ENCODE peak calls at places on chromosomes 2 and 18, in eight cellular contexts. K is heart left ventricle; S is tibial nerve; R is left ventricle myocardium inferior; P is CD4-positive, alpha-beta T cell; Q is naive thymus-derived CD4-positive, alpha-beta T cell; C is uterus; W is pancreas. U is an unnamed sample.

GRCh38 chr2:239275871-239276812 is 124.7 kb downstream of the HDAC4 start:
- DNase-seq in C (peak), Q (no peak), P (no peak), S (no peak), K (peak), W (no peak), R (peak), U (peak)

GRCh38 chr2:28206786-28207185 is 185.9 kb upstream of the FOSL2 start:
- DNase-seq in K (no peak), Q (no peak), C (no peak), W (no peak), S (no peak), R (no peak), P (no peak), U (no peak)

GRCh38 chr2:15984367-15985255 is 44.3 kb downstream of the MYCN start:
- DNase-seq in P (no peak), C (no peak), R (peak), Q (no peak), W (no peak), S (no peak), K (no peak), U (no peak)

GRCh38 chr2:101754613-101755012 is 57.1 kb downstream of the MAP4K4 start:
- DNase-seq in C (no peak), W (no peak), P (no peak), K (no peak), R (no peak), Q (no peak), S (no peak), U (no peak)

GRCh38 chr18:53757346-53757745 is 467.1 kb downstream of the MBD2 start:
- DNase-seq in K (no peak), C (no peak), W (no peak), R (no peak), Q (no peak), S (no peak), P (no peak), U (no peak)

GRCh38 chr2:126655500-126656310 is at the start of gene GYPC:
- DNase-seq in Q (peak), W (peak), R (peak), K (peak), S (peak), C (peak), P (no peak), U (peak)

GRCh38 chr2:240712121-240712520 is 20.5 kb downstream of the AQP12A start:
- DNase-seq in W (peak), K (no peak), Q (no peak), P (no peak), C (no peak), S (no peak), R (no peak), U (no peak)

GRCh38 chr2:73020657-73021370 is 50.7 kb downstream of the SFXN5 start:
- DNase-seq in W (no peak), P (no peak), Q (no peak), K (no peak), S (no peak), C (no peak), R (no peak), U (no peak)

GRCh38 chr2:108612514-108613183 is 78.4 kb downstream of the LIMS1 start:
- DNase-seq in W (no peak), P (peak), K (no peak), R (no peak), C (no peak), S (no peak), Q (no peak), U (no peak)

GRCh38 chr18:9804517-9805104 is 81.2 kb upstream of the TXNDC2 start:
- DNase-seq in K (peak), S (no peak), C (no peak), R (no peak), W (no peak), P (no peak), Q (no peak), U (no peak)

GRCh38 chr2:119517433-119517832 is 6.8 kb downstream of the SCTR start:
- DNase-seq in P (peak), W (peak), R (peak), S (no peak), Q (no peak), K (peak), C (no peak), U (no peak)

GRCh38 chr2:128090909-128091690 is at the start of gene UGGT1:
- DNase-seq in C (peak), Q (peak), K (peak), S (peak), P (peak), W (peak), R (peak), U (peak)

GRCh38 chr2:119431155-119431975 is at the start of gene TMEM37:
- DNase-seq in W (peak), K (peak), C (peak), S (no peak), R (peak), Q (no peak), P (no peak), U (peak)

GRCh38 chr18:79367989-79368388 is 27.7 kb upstream of the NFATC1 start:
- DNase-seq in C (no peak), P (no peak), R (no peak), S (no peak), K (no peak), W (no peak), Q (no peak), U (peak)

GRCh38 chr2:73925033-73925704 is 1.5 kb upstream of the DGUOK start:
- DNase-seq in C (no peak), S (no peak), W (no peak), Q (no peak), K (no peak), R (no peak), P (no peak), U (no peak)

GRCh38 chr2:120820263-120820884 is 84.7 kb downstream of the GLI2 start:
- DNase-seq in P (no peak), S (no peak), R (no peak), Q (no peak), W (no peak), K (no peak), C (peak), U (peak)

GRCh38 chr2:120850551-120850950 is 114.9 kb downstream of the GLI2 start:
- DNase-seq in S (no peak), C (no peak), R (no peak), P (no peak), K (no peak), Q (no peak), W (no peak), U (no peak)

GRCh38 chr2:206158563-206159345 is 490 bp downstream of the NDUFS1 start:
- DNase-seq in C (no peak), S (no peak), Q (no peak), K (no peak), R (no peak), W (no peak), P (no peak), U (no peak)

GRCh38 chr2:71333619-71334018 is 2.0 kb downstream of the ZNF638 start:
- DNase-seq in R (no peak), K (no peak), W (no peak), C (no peak), S (no peak), P (no peak), Q (no peak), U (no peak)

GRCh38 chr18:10404148-10404547 is 50.3 kb upstream of the APCDD1 start:
- DNase-seq in S (no peak), Q (no peak), P (no peak), K (no peak), R (no peak), W (no peak), C (no peak), U (peak)

GRCh38 chr2:46980786-46981583 is 65.4 kb upstream of the MCFD2 start:
- DNase-seq in Q (no peak), C (no peak), P (no peak), S (no peak), K (peak), R (no peak), W (no peak), U (no peak)

GRCh38 chr2:9638532-9638931 is 7.7 kb upstream of the YWHAQ start:
- DNase-seq in R (peak), P (no peak), Q (no peak), K (peak), S (peak), C (peak), W (peak), U (peak)

GRCh38 chr2:71277536-71278103 is 50.7 kb upstream of the PAIP2B start:
- DNase-seq in R (peak), W (no peak), K (peak), Q (no peak), C (no peak), S (no peak), P (no peak), U (no peak)

GRCh38 chr2:8454797-8455196 is 227.1 kb upstream of the ID2 start:
- DNase-seq in K (no peak), W (no peak), Q (no peak), C (no peak), R (peak), P (no peak), S (no peak), U (no peak)

GRCh38 chr2:27724905-27725693 is 46.4 kb upstream of the MRPL33 start:
- DNase-seq in R (no peak), C (no peak), K (no peak), Q (no peak), P (no peak), W (no peak), S (no peak), U (no peak)

GRCh38 chr2:94996401-94997100 is 29.0 kb upstream of the MAL start:
- DNase-seq in C (no peak), R (no peak), S (no peak), K (no peak), P (no peak), Q (no peak), W (no peak), U (no peak)

GRCh38 chr2:241636983-241637232 is at the start of gene THAP4:
- DNase-seq in S (no peak), W (peak), K (peak), Q (no peak), P (peak), C (no peak), R (peak), U (no peak)

GRCh38 chr18:62863629-62864028 is 148.3 kb downstream of the PHLPP1 start:
- DNase-seq in W (no peak), Q (no peak), C (no peak), P (no peak), R (no peak), K (no peak), S (no peak), U (no peak)

GRCh38 chr2:231931481-231931915 is 5.3 kb upstream of the NPPC start:
- DNase-seq in P (no peak), R (peak), S (no peak), C (peak), Q (no peak), W (no peak), K (peak), U (no peak)

GRCh38 chr2:105515581-105516415 is 116.9 kb upstream of the FHL2 start:
- DNase-seq in K (peak), R (peak), W (peak), Q (no peak), C (peak), P (no peak), S (no peak), U (peak)

GRCh38 chr2:69830045-69830905 is 815 bp downstream of the GMCL1 start:
- DNase-seq in K (no peak), R (peak), P (peak), W (no peak), S (no peak), Q (peak), C (no peak), U (no peak)

GRCh38 chr2:124640221-124640750 is 615.2 kb downstream of the CNTNAP5 start:
- DNase-seq in Q (no peak), R (no peak), C (no peak), S (no peak), K (no peak), P (no peak), W (no peak), U (no peak)

GRCh38 chr2:46171441-46171953 is 125.7 kb upstream of the EPAS1 start:
- DNase-seq in K (no peak), S (no peak), Q (no peak), C (no peak), W (no peak), R (no peak), P (no peak), U (no peak)

GRCh38 chr2:133109772-133110171 is 439.8 kb upstream of the LYPD1 start:
- DNase-seq in W (no peak), S (no peak), P (no peak), C (no peak), K (no peak), Q (no peak), R (no peak), U (no peak)

GRCh38 chr2:84077504-84077903 is 381.6 kb downstream of the SUCLG1 start:
- DNase-seq in K (no peak), Q (no peak), C (no peak), S (no peak), W (no peak), P (no peak), R (no peak), U (no peak)

GRCh38 chr2:233354971-233355574 is 779 bp downstream of the DGKD start:
- DNase-seq in K (peak), R (peak), C (no peak), P (no peak), W (peak), S (no peak), Q (no peak), U (peak)

GRCh38 chr18:9825571-9826073 is 60.2 kb upstream of the TXNDC2 start:
- DNase-seq in W (no peak), Q (no peak), P (no peak), S (no peak), K (no peak), R (no peak), C (no peak), U (no peak)

GRCh38 chr2:6080837-6081541 is 388.8 kb downstream of the SOX11 start:
- DNase-seq in W (peak), P (no peak), S (no peak), K (peak), Q (no peak), R (no peak), C (no peak), U (no peak)

GRCh38 chr2:218744615-218745014 is 34.0 kb downstream of the TTLL4 start:
- DNase-seq in W (no peak), R (no peak), P (no peak), K (no peak), C (no peak), Q (no peak), S (no peak), U (no peak)
- H3K27ac ChIP-seq in W (peak), R (peak), P (no peak), K (no peak), C (no peak), Q (no peak), S (peak), U (no peak)

DNA sequence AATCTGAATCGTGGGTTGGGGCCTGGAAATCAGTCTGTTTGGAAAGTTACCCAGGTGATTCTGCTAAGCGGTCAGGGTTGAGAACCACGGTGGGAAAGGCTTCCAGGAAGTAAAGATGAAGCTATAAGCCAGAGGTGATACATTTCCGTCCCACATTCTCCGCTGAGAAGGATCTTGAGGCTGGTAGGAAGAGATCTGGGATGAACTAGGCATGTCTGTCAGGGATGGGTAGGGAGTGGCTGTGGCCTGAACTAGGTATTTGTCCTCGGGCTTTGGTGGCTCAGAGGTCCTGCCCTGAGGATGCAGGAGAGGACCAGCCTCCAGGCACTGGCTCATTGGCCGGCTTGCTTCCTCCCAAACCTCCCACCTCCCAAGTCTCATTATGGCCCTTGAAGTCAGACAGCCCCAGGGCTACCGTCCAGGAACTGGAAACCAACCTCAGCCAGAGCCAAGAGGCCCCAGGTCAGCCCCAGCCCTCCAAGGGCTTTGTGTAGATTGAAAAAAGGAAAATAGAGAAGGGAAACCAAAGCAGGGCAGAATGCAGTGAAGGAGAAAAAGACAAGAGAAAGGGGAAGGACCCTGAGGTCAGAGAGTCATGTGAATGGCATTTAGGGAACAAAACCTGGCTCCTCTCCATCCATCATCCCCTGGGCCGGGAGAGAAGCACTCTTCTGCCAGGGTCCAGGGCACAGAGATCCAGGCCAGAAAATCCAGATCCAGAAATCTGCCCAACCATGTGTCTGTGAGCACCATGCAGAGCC is 119.5 kb downstream of the ZFP36L2 start:
- DNase-seq in S (no peak), C (no peak), Q (no peak), W (no peak), P (no peak), R (no peak), K (peak), U (no peak)
- H3K27ac ChIP-seq in S (peak), C (peak), Q (no peak), W (peak), P (no peak), R (peak), K (peak), U (peak)

GRCh38 chr2:115596659-115597375 is 1154.4 kb downstream of the DPP10 start:
- DNase-seq in S (no peak), P (no peak), W (no peak), Q (no peak), K (no peak), R (no peak), C (no peak), U (no peak)
- H3K27ac ChIP-seq in S (no peak), P (no peak), W (no peak), Q (no peak), K (no peak), R (no peak), C (no peak), U (no peak)

GRCh38 chr2:568639-568963 is 108.6 kb downstream of the TMEM18 start:
- DNase-seq in K (no peak), Q (no peak), C (no peak), W (no peak), P (no peak), S (no peak), R (no peak), U (no peak)
- H3K27ac ChIP-seq in K (no peak), Q (no peak), C (peak), W (no peak), P (no peak), S (peak), R (no peak), U (no peak)

GRCh38 chr2:176114930-176115625 is 1.5 kb upstream of the HOXD10 start:
- DNase-seq in K (no peak), C (no peak), P (no peak), S (no peak), R (no peak), Q (no peak), W (no peak), U (no peak)
- H3K27ac ChIP-seq in K (no peak), C (peak), P (no peak), S (no peak), R (no peak), Q (no peak), W (no peak), U (no peak)

U was measured in ovary.